ENCODE peak calls at places on chromosome 9, in five cellular contexts. Q, A, H, F and P are unnamed samples.

GRCh38 chr9:29001006-29001405 is 1427.7 kb upstream of the C9orf72 start:
- DNase-seq in Q (no peak), H (no peak), A (no peak), F (no peak), P (no peak)

GRCh38 chr9:34454571-34455065 is 3.8 kb downstream of the FAM219A start:
- DNase-seq in Q (no peak), F (no peak), H (no peak), A (no peak), P (no peak)

GRCh38 chr9:75909776-75910175 is 19.3 kb downstream of the PCSK5 start:
- DNase-seq in H (no peak), F (no peak), A (no peak), Q (no peak), P (no peak)

GRCh38 chr9:122350577-122351355 is 20.1 kb upstream of the PTGS1 start:
- DNase-seq in A (peak), Q (peak), H (peak), F (peak), P (peak)

GRCh38 chr9:13718086-13718485 is 438.6 kb upstream of the MPDZ start:
- DNase-seq in A (no peak), Q (no peak), F (no peak), H (no peak), P (no peak)

GRCh38 chr9:107280543-107280942 is 2.5 kb upstream of the RAD23B start:
- DNase-seq in H (no peak), F (no peak), Q (no peak), A (no peak), P (no peak)

GRCh38 chr9:14278291-14278721 is 35.6 kb downstream of the NFIB start:
- DNase-seq in F (no peak), Q (no peak), A (no peak), H (no peak), P (no peak)

GRCh38 chr9:105385372-105385985 is 62.4 kb upstream of the FSD1L start:
- DNase-seq in F (peak), Q (peak), H (no peak), A (peak), P (no peak)

GRCh38 chr9:116686135-116686534 is 970 bp upstream of the TRIM32 start:
- DNase-seq in Q (no peak), F (no peak), H (no peak), A (no peak), P (no peak)

GRCh38 chr9:88319936-88320747 is 68.1 kb upstream of the SPIN1 start:
- DNase-seq in A (no peak), Q (no peak), F (peak), H (no peak), P (no peak)

GRCh38 chr9:80417211-80417773 is 845.5 kb downstream of the TLE4 start:
- DNase-seq in H (no peak), A (no peak), F (no peak), Q (no peak), P (no peak)

GRCh38 chr9:130579738-130580463 is 524 bp downstream of the FUBP3 start:
- DNase-seq in H (no peak), Q (no peak), A (no peak), F (no peak), P (no peak)

GRCh38 chr9:99731950-99732349 is 89.7 kb upstream of the NR4A3 start:
- DNase-seq in F (no peak), A (no peak), Q (no peak), H (no peak), P (no peak)

GRCh38 chr9:101427957-101428655 is 7.5 kb downstream of the ALDOB start:
- DNase-seq in H (no peak), Q (no peak), F (no peak), A (no peak), P (no peak)

GRCh38 chr9:108476574-108476973 is 379.2 kb downstream of the ACTL7B start:
- DNase-seq in H (no peak), Q (no peak), F (no peak), A (no peak), P (no peak)
- TF ChIP-seq EP300 in H (no peak), Q (no peak), F (no peak), A (no peak), P (no peak)

DNA sequence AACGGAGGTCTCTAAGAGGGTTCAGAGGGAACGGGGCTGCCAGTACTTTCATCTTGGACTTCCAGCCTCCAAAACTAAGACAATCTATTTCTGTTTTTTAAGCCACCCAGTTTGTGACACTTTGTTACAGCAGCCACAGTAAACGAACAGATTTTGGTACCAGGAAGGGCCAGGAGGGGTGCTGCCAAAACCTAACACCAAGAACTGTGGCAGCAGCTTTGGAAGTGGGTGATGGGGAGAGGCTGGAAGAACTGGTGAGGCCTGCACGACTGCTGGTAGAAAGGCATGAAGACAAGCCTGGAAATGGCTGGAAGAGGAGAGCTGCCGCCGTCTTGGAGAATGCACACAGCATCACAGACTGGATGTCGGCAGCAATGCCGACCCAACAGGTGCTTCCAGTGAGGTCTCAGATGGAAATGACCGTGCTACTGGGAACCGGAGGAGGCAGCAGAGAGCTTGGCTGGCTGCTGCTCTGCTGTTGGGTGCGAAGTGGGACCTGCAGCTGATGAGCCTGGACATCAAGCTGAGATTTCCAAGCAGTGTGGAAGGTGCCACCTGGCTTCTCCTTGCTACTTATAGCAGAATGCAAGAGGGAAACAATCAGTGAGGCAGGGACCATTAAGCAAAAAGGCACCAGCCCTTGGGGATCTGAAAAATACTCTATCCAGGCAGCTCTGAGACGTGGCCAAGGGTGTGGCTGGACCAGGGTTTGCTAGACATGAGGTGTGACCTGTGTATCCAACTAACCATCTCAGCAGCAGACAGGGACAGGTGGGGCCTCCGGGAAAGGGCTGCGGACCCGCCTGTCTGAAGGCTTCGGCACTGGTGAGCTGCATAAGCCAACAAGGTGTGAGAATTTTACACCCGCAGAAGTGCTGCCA is 4.7 kb upstream of the TMEM210 start:
- DNase-seq in A (no peak), F (no peak), Q (no peak), H (no peak), P (peak)
- TF ChIP-seq CTCF in A (no peak), F (peak), Q (peak), H (no peak), P (peak)

GRCh38 chr9:137158625-137159024 is 11.2 kb downstream of the LRRC26 start:
- DNase-seq in F (no peak), H (no peak), A (no peak), Q (no peak), P (no peak)

GRCh38 chr9:137160054-137160425 is 9.8 kb downstream of the LRRC26 start:
- DNase-seq in F (no peak), Q (no peak), A (no peak), H (no peak), P (no peak)

GRCh38 chr9:137156567-137157375 is 13.1 kb downstream of the LRRC26 start:
- DNase-seq in F (no peak), A (no peak), H (no peak), Q (no peak), P (peak)

GRCh38 chr9:137159105-137160053 is 10.5 kb downstream of the LRRC26 start:
- DNase-seq in Q (no peak), F (no peak), A (no peak), H (no peak), P (no peak)

GRCh38 chr9:137157618-137158502 is 12.0 kb downstream of the LRRC26 start:
- DNase-seq in H (no peak), Q (no peak), A (no peak), F (no peak), P (no peak)
- TF ChIP-seq EP300 in H (no peak), Q (no peak), A (no peak), F (no peak), P (no peak)

DNA sequence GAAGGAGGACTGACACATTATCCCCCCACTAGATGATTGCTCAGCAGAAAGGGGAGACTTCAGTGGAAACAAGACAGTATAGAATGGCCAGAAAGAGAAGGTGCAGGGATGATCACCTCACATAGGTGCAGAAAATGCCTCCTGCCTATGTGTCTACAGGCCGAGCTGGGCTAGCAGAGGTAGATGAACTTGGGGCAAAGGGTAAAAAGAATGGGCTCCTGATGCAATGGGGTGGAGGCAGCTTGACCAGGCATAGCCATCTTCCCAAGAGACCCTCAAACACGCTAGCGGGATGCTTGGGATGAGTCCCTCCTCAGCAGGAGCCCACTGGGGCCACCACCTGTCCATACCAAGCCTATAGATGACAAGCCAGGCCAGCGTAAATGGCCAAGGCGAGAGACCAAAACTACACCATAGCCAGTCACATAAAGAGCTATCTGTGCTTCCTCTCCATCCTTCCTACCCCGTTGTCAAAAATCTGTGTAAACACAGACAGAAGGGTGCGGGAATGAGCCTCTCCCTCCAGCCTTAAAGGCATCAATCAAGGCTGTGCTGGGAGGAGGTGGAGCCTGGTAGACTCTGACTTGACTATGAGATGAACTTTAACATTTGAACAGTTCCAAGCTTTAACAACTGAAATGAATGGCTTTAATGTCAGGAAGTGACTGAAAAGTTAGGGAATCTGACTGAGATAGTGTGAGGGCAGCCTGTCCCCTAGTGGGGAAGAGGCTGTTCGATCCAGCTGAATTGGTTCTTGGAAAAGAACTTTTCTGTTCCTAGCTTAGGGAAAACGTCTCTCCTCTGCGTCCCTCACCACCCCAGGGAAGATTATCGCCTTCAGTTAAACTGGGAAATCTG is 10.4 kb downstream of the C9orf152 start:
- DNase-seq in Q (no peak), H (no peak), A (no peak), F (no peak), P (no peak)
- TF ChIP-seq CTCF in Q (peak), H (no peak), A (no peak), F (peak), P (no peak)